ENCODE peak calls at places on chromosomes 16 and 17, in four cellular contexts. W is body of pancreas, G is K562, I is heart left ventricle. H is an unnamed sample.

GRCh38 chr17:14372905-14373559 is 72.2 kb downstream of the HS3ST3B1 start:
- DNase-seq in W (no peak), G (peak; percentile 58), I (no peak), H (no peak)

GRCh38 chr17:39525801-39526506 is 64.7 kb downstream of the CDK12 start:
- DNase-seq in W (no peak), G (no peak), I (no peak), H (no peak)

GRCh38 chr16:88772871-88773811 is 11.9 kb downstream of the PIEZO1 start:
- DNase-seq in W (peak; percentile 79), G (peak; percentile 84), I (no peak), H (no peak)

GRCh38 chr17:31391496-31391949 is at the start of gene RAB11FIP4:
- DNase-seq in W (no peak), G (peak; percentile 45), I (no peak), H (no peak)

GRCh38 chr16:55640714-55641327 is 15.0 kb upstream of the SLC6A2 start:
- DNase-seq in W (no peak), G (no peak), I (no peak), H (no peak)

GRCh38 chr17:17062356-17062755 is 20.1 kb downstream of the MPRIP start:
- DNase-seq in W (no peak), G (no peak), I (peak; percentile 54), H (no peak)

GRCh38 chr16:4772351-4772750 is 5.4 kb upstream of the ZNF500 start:
- DNase-seq in W (no peak), G (no peak), I (no peak), H (no peak)

GRCh38 chr16:54277845-54278703 is 8.5 kb downstream of the IRX3 start:
- DNase-seq in W (no peak), G (no peak), I (no peak), H (no peak)

DNA sequence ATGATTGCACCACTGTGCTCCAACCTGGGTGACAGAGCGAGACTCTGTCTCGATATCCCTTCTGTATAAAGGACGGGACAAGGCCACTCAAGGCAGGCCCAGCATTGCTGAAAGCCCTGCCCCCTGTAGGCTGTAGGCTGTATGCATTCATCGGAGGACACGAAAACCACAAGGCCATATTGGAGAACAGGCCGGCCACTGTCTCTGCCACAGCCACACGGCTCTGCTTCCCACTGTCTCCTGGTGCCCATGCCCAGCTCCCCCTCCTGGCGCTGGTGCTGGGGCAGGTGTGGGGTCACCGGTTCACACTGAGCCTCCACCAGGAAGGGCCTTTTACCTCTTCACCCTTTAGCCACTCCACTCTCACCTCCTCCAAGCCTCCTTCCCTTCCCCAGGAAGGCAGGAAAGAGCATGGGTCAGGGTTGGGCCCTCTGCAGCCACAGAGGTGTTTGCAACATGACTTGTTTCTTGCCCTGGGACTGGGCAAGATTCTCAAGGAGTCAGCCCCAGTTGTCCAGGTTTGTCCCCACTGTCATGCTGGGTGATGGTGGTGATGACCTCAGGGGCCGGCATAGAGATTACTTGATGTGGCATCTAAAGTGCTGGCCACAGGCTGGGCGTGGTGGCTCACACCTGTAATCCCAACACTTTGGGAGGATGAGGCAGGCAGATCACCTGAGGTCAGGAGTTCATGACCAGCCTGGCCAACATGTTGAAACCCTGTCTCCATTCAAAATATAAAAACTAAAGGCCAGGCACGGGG is 5.3 kb upstream of the NTN3 start:
- DNase-seq in W (no peak), G (peak; percentile 57), I (no peak), H (no peak)
- TF ChIP-seq CTCF in W (no peak), G (peak; percentile 57), I (no peak), H (no peak)

GRCh38 chr17:75300280-75300679 is 11.0 kb upstream of the SLC25A19 start:
- DNase-seq in W (no peak), G (no peak), I (no peak), H (no peak)

GRCh38 chr17:75301031-75301430 is 11.8 kb upstream of the SLC25A19 start:
- DNase-seq in W (peak; percentile 27), G (no peak), I (no peak), H (no peak)

GRCh38 chr17:75301502-75302206 is 12.4 kb upstream of the SLC25A19 start:
- DNase-seq in W (peak; percentile 38), G (peak; percentile 43), I (no peak), H (no peak)
- H3K9me3 ChIP-seq in W (no peaks in the 10 kb centered on the region), G (no peaks in the 10 kb centered on the region), I (no peaks in the 10 kb centered on the region), H (no peaks in the 10 kb centered on the region)

GRCh38 chr17:81093576-81094223 is 58.7 kb downstream of the BAIAP2 start:
- DNase-seq in W (no peak), G (no peak), I (no peak), H (no peak)

GRCh38 chr17:81094744-81095607 is 60.0 kb downstream of the BAIAP2 start:
- DNase-seq in W (peak; percentile 77), G (peak; percentile 94), I (no peak), H (peak; percentile 96)

GRCh38 chr17:81095608-81095888 is 60.6 kb downstream of the BAIAP2 start:
- DNase-seq in W (no peak), G (no peak), I (no peak), H (no peak)

GRCh38 chr17:81092518-81093095 is 57.7 kb downstream of the BAIAP2 start:
- DNase-seq in W (no peak), G (peak; percentile 69), I (no peak), H (no peak)

GRCh38 chr17:81094224-81094743 is 59.3 kb downstream of the BAIAP2 start:
- DNase-seq in W (no peak), G (no peak), I (no peak), H (no peak)
- TF ChIP-seq CTCF in W (no peak), G (no peak), I (no peak), H (no peak)

GRCh38 chr16:69479806-69480205 is 55.4 kb downstream of the CYB5B start:
- DNase-seq in W (no peak), G (no peak), I (no peak), H (no peak)

GRCh38 chr16:69476920-69477418 is 52.5 kb downstream of the CYB5B start:
- DNase-seq in W (no peak), G (peak; percentile 55), I (no peak), H (no peak)

GRCh38 chr16:69474447-69474846 is 50.0 kb downstream of the CYB5B start:
- DNase-seq in W (no peak), G (no peak), I (no peak), H (no peak)

GRCh38 chr16:69478685-69479084 is 54.3 kb downstream of the CYB5B start:
- DNase-seq in W (no peak), G (no peak), I (no peak), H (no peak)

DNA sequence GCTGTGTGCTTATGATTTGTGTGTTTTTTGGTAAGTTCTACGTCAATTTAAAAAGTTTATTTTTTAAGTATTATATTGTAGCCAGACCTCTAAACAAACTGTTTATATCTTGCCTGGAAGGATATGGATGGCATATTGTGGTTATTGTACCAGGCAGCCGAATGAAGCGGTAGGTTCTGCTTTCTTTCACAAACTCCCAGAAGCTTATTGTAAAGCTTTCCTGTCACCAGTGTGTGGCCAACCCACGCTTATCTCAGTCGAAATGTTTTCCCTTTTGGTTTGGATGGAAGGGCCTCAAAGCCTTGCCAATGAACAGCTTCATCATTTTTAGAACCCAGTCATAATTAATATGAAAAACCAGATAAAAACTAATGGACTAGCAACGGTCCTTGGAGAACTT is 53.1 kb downstream of the CYB5B start:
- DNase-seq in W (no peak), G (peak; percentile 40), I (no peak), H (no peak)
- H3K9me3 ChIP-seq in W (no peaks in the 10 kb centered on the region), G (no peaks in the 10 kb centered on the region), I (no peaks in the 10 kb centered on the region), H (no peaks in the 10 kb centered on the region)

GRCh38 chr17:19262650-19263620 is 25.8 kb downstream of the EPN2 start:
- DNase-seq in W (no peak), G (no peak), I (no peak), H (no peak)

GRCh38 chr17:19263621-19264010 is 26.4 kb downstream of the EPN2 start:
- DNase-seq in W (no peak), G (no peak), I (no peak), H (no peak)

GRCh38 chr17:19264277-19264676 is 27.1 kb downstream of the EPN2 start:
- DNase-seq in W (no peak), G (no peak), I (no peak), H (no peak)

GRCh38 chr17:19258371-19258770 is 21.2 kb downstream of the EPN2 start:
- DNase-seq in W (no peak), G (no peak), I (no peak), H (no peak)

GRCh38 chr17:19260958-19261357 is 23.8 kb downstream of the EPN2 start:
- DNase-seq in W (no peak), G (no peak), I (no peak), H (no peak)
- TF ChIP-seq CTCF in W (no peak), G (no peak), I (no peak), H (no peak)

DNA sequence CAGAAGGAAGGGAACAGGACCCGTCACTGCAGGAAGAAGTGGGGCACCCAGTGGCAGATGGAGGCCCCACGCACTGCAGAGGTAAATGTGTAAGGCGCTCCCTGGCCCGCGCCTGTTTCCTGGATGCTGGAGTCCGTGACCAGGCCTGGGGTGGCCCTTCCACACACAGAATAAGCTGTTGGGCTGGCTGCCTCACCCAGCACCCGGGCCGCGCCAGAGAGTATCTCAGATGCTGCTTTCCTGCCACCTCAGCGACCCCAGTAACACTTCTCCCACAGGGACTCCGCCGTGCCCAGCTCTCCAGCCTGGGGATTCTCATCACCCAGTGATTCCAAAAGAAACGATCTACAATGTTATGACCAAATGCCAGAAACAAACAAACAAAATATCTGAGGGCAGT is 1993.1 kb downstream of the TP53TG3F start:
- DNase-seq in W (no peak), G (no peak), I (no peak), H (no peak)
- H3K9me3 ChIP-seq in W (no peaks in the 10 kb centered on the region), G (peaks cover 2% of the 10 kb centered on the region), I (peaks cover 23% of the 10 kb centered on the region), H (peaks cover 48% of the 10 kb centered on the region)